ENCODE peak calls at places on chromosomes 6 and 20, in ten cellular contexts. One of them, this sample, is unnamed.

GRCh38 chr6:44527961-44528644 is 140.6 kb downstream of the CDC5L start:
- DNase-seq in cardiac muscle cell: no peak
- DNase-seq in testis: no peak
- DNase-seq in breast epithelium: no peak
- DNase-seq in fibroblast of lung: no peak
- DNase-seq in A673: no peak
- DNase-seq in thoracic aorta: no peak
- DNase-seq in neuronal stem cell: no peak
- DNase-seq in brain microvascular endothelial cell: no peak
- DNase-seq in neural progenitor cell: no peak
- DNase-seq in this sample: no peak

GRCh38 chr20:33688938-33689424 is 2.8 kb upstream of the E2F1 start:
- DNase-seq in cardiac muscle cell: no peak
- DNase-seq in testis: no peak
- DNase-seq in breast epithelium: no peak
- DNase-seq in fibroblast of lung: no peak
- DNase-seq in A673: no peak
- DNase-seq in thoracic aorta: no peak
- DNase-seq in neuronal stem cell: no peak
- DNase-seq in brain microvascular endothelial cell: no peak
- DNase-seq in neural progenitor cell: no peak
- DNase-seq in this sample: no peak

GRCh38 chr20:57618091-57618765 is 2.0 kb downstream of the ZBP1 start:
- DNase-seq in cardiac muscle cell: no peak
- DNase-seq in testis: no peak
- DNase-seq in breast epithelium: no peak
- DNase-seq in fibroblast of lung: no peak
- DNase-seq in A673: no peak
- DNase-seq in thoracic aorta: no peak
- DNase-seq in neuronal stem cell: no peak
- DNase-seq in brain microvascular endothelial cell: no peak
- DNase-seq in neural progenitor cell: no peak
- DNase-seq in this sample: no peak

GRCh38 chr6:100065348-100065747 is 71.3 kb upstream of the MCHR2 start:
- DNase-seq in cardiac muscle cell: no peak
- DNase-seq in testis: no peak
- DNase-seq in breast epithelium: no peak
- DNase-seq in fibroblast of lung: no peak
- DNase-seq in A673: no peak
- DNase-seq in thoracic aorta: no peak
- DNase-seq in neuronal stem cell: no peak
- DNase-seq in brain microvascular endothelial cell: no peak
- DNase-seq in neural progenitor cell: no peak
- DNase-seq in this sample: no peak

GRCh38 chr20:49620364-49621240 is 52.7 kb upstream of the PTGIS start:
- DNase-seq in cardiac muscle cell: no peak
- DNase-seq in testis: no peak
- DNase-seq in breast epithelium: no peak
- DNase-seq in fibroblast of lung: no peak
- DNase-seq in A673: no peak
- DNase-seq in thoracic aorta: no peak
- DNase-seq in neuronal stem cell: no peak
- DNase-seq in brain microvascular endothelial cell: no peak
- DNase-seq in neural progenitor cell: no peak
- DNase-seq in this sample: no peak

GRCh38 chr20:35093245-35093884 is 758 bp upstream of the TRPC4AP start:
- DNase-seq in cardiac muscle cell: peak
- DNase-seq in testis: no peak
- DNase-seq in breast epithelium: no peak
- DNase-seq in fibroblast of lung: peak
- DNase-seq in A673: peak
- DNase-seq in thoracic aorta: no peak
- DNase-seq in neuronal stem cell: no peak
- DNase-seq in brain microvascular endothelial cell: peak
- DNase-seq in neural progenitor cell: no peak
- DNase-seq in this sample: no peak

GRCh38 chr6:44454198-44454597 is 66.7 kb downstream of the CDC5L start:
- DNase-seq in cardiac muscle cell: no peak
- DNase-seq in testis: no peak
- DNase-seq in breast epithelium: no peak
- DNase-seq in fibroblast of lung: no peak
- DNase-seq in A673: no peak
- DNase-seq in thoracic aorta: no peak
- DNase-seq in neuronal stem cell: no peak
- DNase-seq in brain microvascular endothelial cell: no peak
- DNase-seq in neural progenitor cell: no peak
- DNase-seq in this sample: no peak

GRCh38 chr6:110075406-110075805 is 97.3 kb downstream of the GPR6 start:
- DNase-seq in cardiac muscle cell: peak
- DNase-seq in testis: no peak
- DNase-seq in breast epithelium: no peak
- DNase-seq in fibroblast of lung: no peak
- DNase-seq in A673: no peak
- DNase-seq in thoracic aorta: no peak
- DNase-seq in neuronal stem cell: no peak
- DNase-seq in brain microvascular endothelial cell: no peak
- DNase-seq in neural progenitor cell: no peak
- DNase-seq in this sample: no peak

GRCh38 chr6:111591370-111591900 is 14.2 kb downstream of the TRAF3IP2 start:
- DNase-seq in cardiac muscle cell: peak
- DNase-seq in testis: no peak
- DNase-seq in breast epithelium: peak
- DNase-seq in fibroblast of lung: peak
- DNase-seq in A673: peak
- DNase-seq in thoracic aorta: peak
- DNase-seq in neuronal stem cell: no peak
- DNase-seq in brain microvascular endothelial cell: peak
- DNase-seq in neural progenitor cell: no peak
- DNase-seq in this sample: no peak

GRCh38 chr6:2850480-2851150 is 9.0 kb upstream of the SERPINB1 start:
- DNase-seq in cardiac muscle cell: peak
- DNase-seq in testis: no peak
- DNase-seq in breast epithelium: no peak
- DNase-seq in fibroblast of lung: no peak
- DNase-seq in A673: peak
- DNase-seq in thoracic aorta: no peak
- DNase-seq in neuronal stem cell: no peak
- DNase-seq in brain microvascular endothelial cell: peak
- DNase-seq in neural progenitor cell: no peak
- DNase-seq in this sample: no peak

GRCh38 chr6:30101939-30102700 is 10.8 kb downstream of the TRIM31 start:
- DNase-seq in cardiac muscle cell: peak
- DNase-seq in testis: peak
- DNase-seq in breast epithelium: peak
- DNase-seq in fibroblast of lung: peak
- DNase-seq in A673: peak
- DNase-seq in thoracic aorta: peak
- DNase-seq in neuronal stem cell: peak
- DNase-seq in brain microvascular endothelial cell: peak
- DNase-seq in neural progenitor cell: peak
- DNase-seq in this sample: peak

GRCh38 chr6:2990179-2990931 is 9.3 kb upstream of the NQO2 start:
- DNase-seq in cardiac muscle cell: peak
- DNase-seq in testis: peak
- DNase-seq in breast epithelium: no peak
- DNase-seq in fibroblast of lung: peak
- DNase-seq in A673: no peak
- DNase-seq in thoracic aorta: no peak
- DNase-seq in neuronal stem cell: no peak
- DNase-seq in brain microvascular endothelial cell: peak
- DNase-seq in neural progenitor cell: peak
- DNase-seq in this sample: peak

GRCh38 chr20:8858181-8858794 is 210.6 kb upstream of the PLCB4 start:
- DNase-seq in cardiac muscle cell: peak
- DNase-seq in testis: no peak
- DNase-seq in breast epithelium: no peak
- DNase-seq in fibroblast of lung: peak
- DNase-seq in A673: no peak
- DNase-seq in thoracic aorta: no peak
- DNase-seq in neuronal stem cell: no peak
- DNase-seq in brain microvascular endothelial cell: peak
- DNase-seq in neural progenitor cell: no peak
- DNase-seq in this sample: no peak

GRCh38 chr6:45969026-45969425 is 46.6 kb downstream of the CLIC5 start:
- DNase-seq in cardiac muscle cell: no peak
- DNase-seq in testis: no peak
- DNase-seq in breast epithelium: no peak
- DNase-seq in fibroblast of lung: no peak
- DNase-seq in A673: no peak
- DNase-seq in thoracic aorta: no peak
- DNase-seq in neuronal stem cell: no peak
- DNase-seq in brain microvascular endothelial cell: no peak
- DNase-seq in neural progenitor cell: no peak
- DNase-seq in this sample: no peak

GRCh38 chr6:161356167-161356844 is 82.4 kb upstream of the AGPAT4 start:
- DNase-seq in cardiac muscle cell: no peak
- DNase-seq in testis: no peak
- DNase-seq in breast epithelium: no peak
- DNase-seq in fibroblast of lung: no peak
- DNase-seq in A673: no peak
- DNase-seq in thoracic aorta: no peak
- DNase-seq in neuronal stem cell: no peak
- DNase-seq in brain microvascular endothelial cell: no peak
- DNase-seq in neural progenitor cell: no peak
- DNase-seq in this sample: no peak

GRCh38 chr6:112881027-112881426 is 533.9 kb downstream of the RFPL4B start:
- DNase-seq in cardiac muscle cell: peak
- DNase-seq in testis: no peak
- DNase-seq in breast epithelium: no peak
- DNase-seq in fibroblast of lung: peak
- DNase-seq in A673: no peak
- DNase-seq in thoracic aorta: no peak
- DNase-seq in neuronal stem cell: no peak
- DNase-seq in brain microvascular endothelial cell: peak
- DNase-seq in neural progenitor cell: peak
- DNase-seq in this sample: no peak

DNA sequence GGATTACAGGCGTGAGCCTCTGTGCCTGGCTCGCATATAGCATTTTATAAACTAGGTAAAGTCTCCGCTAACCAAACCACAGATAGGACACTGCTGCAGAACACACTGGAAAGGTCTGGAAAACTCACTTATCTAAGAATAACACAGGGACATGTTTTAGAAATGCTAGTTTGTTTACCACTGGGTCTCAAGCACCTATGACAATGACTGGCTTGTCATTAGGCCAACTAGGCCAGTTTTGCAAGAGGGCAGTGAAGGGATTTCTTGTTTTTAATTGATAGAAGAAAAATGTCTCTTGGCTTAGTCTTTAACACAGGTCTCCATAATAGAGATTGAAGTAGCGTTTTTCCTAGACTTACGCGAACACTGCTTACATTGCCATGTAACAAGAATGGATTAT is 201.4 kb downstream of the TMEM242 start:
- DNase-seq in cardiac muscle cell: no peak
- DNase-seq in testis: no peak
- DNase-seq in breast epithelium: no peak
- DNase-seq in fibroblast of lung: no peak
- DNase-seq in A673: no peak
- DNase-seq in thoracic aorta: no peak
- DNase-seq in neuronal stem cell: no peak
- DNase-seq in brain microvascular endothelial cell: no peak
- DNase-seq in neural progenitor cell: no peak
- DNase-seq in this sample: no peak
- H3K27ac ChIP-seq in cardiac muscle cell: no peak
- H3K27ac ChIP-seq in testis: no peak
- H3K27ac ChIP-seq in breast epithelium: no peak
- H3K27ac ChIP-seq in fibroblast of lung: no peak
- H3K27ac ChIP-seq in A673: no peak
- H3K27ac ChIP-seq in thoracic aorta: no peak
- H3K27ac ChIP-seq in neuronal stem cell: no peak
- H3K27ac ChIP-seq in brain microvascular endothelial cell: no peak
- H3K27ac ChIP-seq in neural progenitor cell: no peak
- H3K27ac ChIP-seq in this sample: no peak

GRCh38 chr6:68126089-68126749 is 508.9 kb upstream of the ADGRB3 start:
- DNase-seq in cardiac muscle cell: no peak
- DNase-seq in testis: no peak
- DNase-seq in breast epithelium: no peak
- DNase-seq in fibroblast of lung: no peak
- DNase-seq in A673: no peak
- DNase-seq in thoracic aorta: no peak
- DNase-seq in neuronal stem cell: no peak
- DNase-seq in brain microvascular endothelial cell: no peak
- DNase-seq in neural progenitor cell: no peak
- DNase-seq in this sample: no peak

GRCh38 chr6:68127066-68127465 is 508.0 kb upstream of the ADGRB3 start:
- DNase-seq in cardiac muscle cell: no peak
- DNase-seq in testis: no peak
- DNase-seq in breast epithelium: no peak
- DNase-seq in fibroblast of lung: no peak
- DNase-seq in A673: no peak
- DNase-seq in thoracic aorta: no peak
- DNase-seq in neuronal stem cell: no peak
- DNase-seq in brain microvascular endothelial cell: no peak
- DNase-seq in neural progenitor cell: no peak
- DNase-seq in this sample: no peak

GRCh38 chr6:68128211-68128610 is 506.9 kb upstream of the ADGRB3 start:
- DNase-seq in cardiac muscle cell: no peak
- DNase-seq in testis: no peak
- DNase-seq in breast epithelium: no peak
- DNase-seq in fibroblast of lung: no peak
- DNase-seq in A673: no peak
- DNase-seq in thoracic aorta: no peak
- DNase-seq in neuronal stem cell: no peak
- DNase-seq in brain microvascular endothelial cell: no peak
- DNase-seq in neural progenitor cell: no peak
- DNase-seq in this sample: no peak
- H3K27ac ChIP-seq in cardiac muscle cell: no peak
- H3K27ac ChIP-seq in testis: no peak
- H3K27ac ChIP-seq in breast epithelium: no peak
- H3K27ac ChIP-seq in fibroblast of lung: no peak
- H3K27ac ChIP-seq in A673: no peak
- H3K27ac ChIP-seq in thoracic aorta: no peak
- H3K27ac ChIP-seq in neuronal stem cell: no peak
- H3K27ac ChIP-seq in brain microvascular endothelial cell: no peak
- H3K27ac ChIP-seq in neural progenitor cell: no peak
- H3K27ac ChIP-seq in this sample: no peak

GRCh38 chr6:163585932-163586437 is 171.5 kb downstream of the QKI start:
- DNase-seq in cardiac muscle cell: peak
- DNase-seq in testis: no peak
- DNase-seq in breast epithelium: no peak
- DNase-seq in fibroblast of lung: peak
- DNase-seq in A673: peak
- DNase-seq in thoracic aorta: peak
- DNase-seq in neuronal stem cell: no peak
- DNase-seq in brain microvascular endothelial cell: peak
- DNase-seq in neural progenitor cell: no peak
- DNase-seq in this sample: no peak
- H3K27ac ChIP-seq in cardiac muscle cell: no peak
- H3K27ac ChIP-seq in testis: no peak
- H3K27ac ChIP-seq in breast epithelium: no peak
- H3K27ac ChIP-seq in fibroblast of lung: peak
- H3K27ac ChIP-seq in A673: peak
- H3K27ac ChIP-seq in thoracic aorta: no peak
- H3K27ac ChIP-seq in neuronal stem cell: no peak
- H3K27ac ChIP-seq in brain microvascular endothelial cell: peak
- H3K27ac ChIP-seq in neural progenitor cell: no peak
- H3K27ac ChIP-seq in this sample: no peak

DNA sequence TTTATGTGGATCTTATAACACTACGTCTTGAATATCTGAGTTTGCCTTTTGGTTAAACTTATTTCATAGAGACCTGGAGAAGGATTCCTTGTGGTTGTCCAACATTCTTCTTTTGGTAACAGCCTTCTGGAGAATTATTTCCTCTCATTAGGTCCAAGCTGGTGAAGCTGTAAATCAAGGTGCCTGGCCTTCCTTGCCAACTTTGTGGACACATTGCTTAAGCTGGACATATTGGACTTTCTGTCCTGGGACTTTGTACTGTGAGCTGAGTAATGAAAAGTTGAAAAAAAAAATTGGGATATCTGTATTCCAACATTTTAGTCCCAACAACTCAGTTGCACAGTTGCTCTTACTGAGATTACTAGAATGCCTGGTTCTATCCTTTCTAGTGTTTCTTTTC is 186.2 kb downstream of the HAO1 start:
- DNase-seq in cardiac muscle cell: no peak
- DNase-seq in testis: no peak
- DNase-seq in breast epithelium: no peak
- DNase-seq in fibroblast of lung: no peak
- DNase-seq in A673: no peak
- DNase-seq in thoracic aorta: no peak
- DNase-seq in neuronal stem cell: no peak
- DNase-seq in brain microvascular endothelial cell: no peak
- DNase-seq in neural progenitor cell: no peak
- DNase-seq in this sample: no peak
- H3K27ac ChIP-seq in cardiac muscle cell: no peak
- H3K27ac ChIP-seq in testis: no peak
- H3K27ac ChIP-seq in breast epithelium: no peak
- H3K27ac ChIP-seq in fibroblast of lung: no peak
- H3K27ac ChIP-seq in A673: no peak
- H3K27ac ChIP-seq in thoracic aorta: no peak
- H3K27ac ChIP-seq in neuronal stem cell: no peak
- H3K27ac ChIP-seq in brain microvascular endothelial cell: no peak
- H3K27ac ChIP-seq in neural progenitor cell: no peak
- H3K27ac ChIP-seq in this sample: no peak